ENCODE peak calls at places on chromosomes 12 and 14, in five cellular contexts. R is activated T-cell treated with anti-CD3 and anti-CD28 coated beads, Interleukin-2, amount 50 U/mL, for 24 hours; B is HFFc6; W is tibial nerve; Z is EL. Y is an unnamed sample.

GRCh38 chr14:56501909-56502530 is 77.6 kb upstream of the TMEM260 start:
- DNase-seq in Z (no peak), W (no peak), R (no peak), B (no peak), Y (no peak)

GRCh38 chr14:104230946-104231345 is 92.6 kb downstream of the KIF26A start:
- DNase-seq in R (no peak), B (no peak), Z (no peak), W (no peak), Y (no peak)

GRCh38 chr12:119334459-119335170 is at the start of gene CCDC60:
- DNase-seq in B (no peak), W (no peak), R (no peak), Z (no peak), Y (no peak)

GRCh38 chr12:78928200-78929074 is 63.9 kb downstream of the SYT1 start:
- DNase-seq in Z (peak), W (no peak), B (no peak), R (no peak), Y (no peak)

GRCh38 chr12:45726594-45727300 is 2.8 kb upstream of the ARID2 start:
- DNase-seq in B (peak), R (peak), Z (peak), W (peak), Y (peak)

GRCh38 chr14:20332386-20332945 is 613 bp downstream of the CCNB1IP1 start:
- DNase-seq in Z (no peak), B (peak), R (no peak), W (no peak), Y (peak)

GRCh38 chr14:104392001-104392395 is 187.6 kb upstream of the C14orf180 start:
- DNase-seq in W (no peak), R (peak), B (no peak), Z (no peak), Y (no peak)

GRCh38 chr14:33120341-33120740 is 181.7 kb downstream of the NPAS3 start:
- DNase-seq in R (no peak), B (peak), W (no peak), Z (peak), Y (no peak)

GRCh38 chr12:46357438-46358324 is 14.9 kb downstream of the SLC38A2 start:
- DNase-seq in W (no peak), R (no peak), B (peak), Z (peak), Y (no peak)

GRCh38 chr14:99430491-99430890 is 50.2 kb downstream of the SETD3 start:
- DNase-seq in R (no peak), W (no peak), B (no peak), Z (no peak), Y (no peak)

Y was measured in hepatic stellate cell.